ENCODE peak calls at places on chromosome 17, in six cellular contexts. F is uterus, Z is AG04450, K is BE2C, Q is left ventricle myocardium inferior, A is ecto neural progenitor cell. G is an unnamed sample.

GRCh38 chr17:17749025-17749772 is 67.9 kb downstream of the RAI1 start:
- DNase-seq in F (no peak), Z (no peak), K (peak), Q (no peak), A (no peak), G (no peak)

GRCh38 chr17:48878920-48879898 is 13.4 kb upstream of the ATP5MC1 start:
- DNase-seq in F (peak), Z (peak), K (peak), Q (no peak), A (peak), G (peak)

GRCh38 chr17:7673239-7673638 is 14.1 kb downstream of the TP53 start:
- DNase-seq in F (no peak), Z (no peak), K (no peak), Q (no peak), A (no peak), G (no peak)

GRCh38 chr17:48162305-48162934 is 54.9 kb downstream of the SNX11 start:
- DNase-seq in F (no peak), Z (no peak), K (no peak), Q (no peak), A (no peak), G (no peak)

GRCh38 chr17:76558210-76559095 is 18.6 kb downstream of the PRCD start:
- DNase-seq in F (no peak), Z (no peak), K (no peak), Q (no peak), A (no peak), G (no peak)

GRCh38 chr17:40070895-40071719 is 8.3 kb downstream of the THRA start:
- DNase-seq in F (peak), Z (no peak), K (no peak), Q (peak), A (peak), G (no peak)

GRCh38 chr17:17342242-17342945 is 39.2 kb downstream of the NT5M start:
- DNase-seq in F (no peak), Z (no peak), K (no peak), Q (no peak), A (peak), G (no peak)

GRCh38 chr17:77417575-77417974 is 276.8 kb downstream of the SEC14L1 start:
- DNase-seq in F (no peak), Z (no peak), K (no peak), Q (no peak), A (no peak), G (no peak)

GRCh38 chr17:177155-177554 is 4.3 kb downstream of the DOC2B start:
- DNase-seq in F (no peak), Z (no peak), K (no peak), Q (no peak), A (no peak), G (no peak)

GRCh38 chr17:17403899-17404576 is 72.8 kb upstream of the MED9 start:
- DNase-seq in F (no peak), Z (no peak), K (peak), Q (no peak), A (no peak), G (no peak)

GRCh38 chr17:82072827-82073226 is 7.2 kb upstream of the DUS1L start:
- DNase-seq in F (no peak), Z (no peak), K (no peak), Q (no peak), A (no peak), G (no peak)

GRCh38 chr17:78933959-78934568 is 8.9 kb upstream of the TIMP2 start:
- DNase-seq in F (peak), Z (peak), K (peak), Q (peak), A (peak), G (peak)

GRCh38 chr17:70307430-70307829 is 138.1 kb downstream of the KCNJ2 start:
- DNase-seq in F (no peak), Z (no peak), K (no peak), Q (no peak), A (no peak), G (no peak)

GRCh38 chr17:18182978-18183333 is 672 bp upstream of the ALKBH5 start:
- DNase-seq in F (peak), Z (peak), K (peak), Q (peak), A (peak), G (peak)

GRCh38 chr17:68101075-68101991 is 65.8 kb downstream of the KPNA2 start:
- DNase-seq in F (peak), Z (peak), K (peak), Q (peak), A (peak), G (peak)

GRCh38 chr17:17812211-17813054 is 24.4 kb downstream of the SREBF1 start:
- DNase-seq in F (peak), Z (no peak), K (peak), Q (peak), A (peak), G (peak)

GRCh38 chr17:72407336-72408121 is 286.7 kb downstream of the SOX9 start:
- DNase-seq in F (peak), Z (peak), K (peak), Q (peak), A (no peak), G (peak)

GRCh38 chr17:16927641-16928321 is 44.1 kb downstream of the TNFRSF13B start:
- DNase-seq in F (no peak), Z (no peak), K (no peak), Q (peak), A (no peak), G (no peak)

GRCh38 chr17:82007495-82008257 is 15.0 kb downstream of the CENPX start:
- DNase-seq in F (no peak), Z (no peak), K (no peak), Q (no peak), A (no peak), G (no peak)

GRCh38 chr17:40107266-40107980 is 7.0 kb upstream of the NR1D1 start:
- DNase-seq in F (peak), Z (no peak), K (no peak), Q (peak), A (peak), G (no peak)

GRCh38 chr17:27797390-27798091 is 2.8 kb downstream of the NOS2 start:
- DNase-seq in F (no peak), Z (no peak), K (no peak), Q (no peak), A (no peak), G (no peak)

GRCh38 chr17:53516643-53517042 is 306.1 kb upstream of the KIF2B start:
- DNase-seq in F (no peak), Z (no peak), K (peak), Q (no peak), A (no peak), G (no peak)

GRCh38 chr17:82238562-82239201 is 9.8 kb downstream of the SLC16A3 start:
- DNase-seq in F (peak), Z (no peak), K (peak), Q (peak), A (no peak), G (peak)

GRCh38 chr17:78403822-78404221 is 25.4 kb downstream of the PGS1 start:
- DNase-seq in F (no peak), Z (no peak), K (no peak), Q (no peak), A (no peak), G (no peak)

GRCh38 chr17:83109793-83110645 is 30.6 kb downstream of the METRNL start:
- DNase-seq in F (peak), Z (peak), K (peak), Q (peak), A (no peak), G (peak)

GRCh38 chr17:1736348-1737281 is 6.1 kb upstream of the SERPINF2 start:
- DNase-seq in F (peak), Z (peak), K (peak), Q (peak), A (no peak), G (peak)

GRCh38 chr17:78000351-78000750 is 41.8 kb downstream of the TNRC6C start:
- DNase-seq in F (no peak), Z (no peak), K (no peak), Q (no peak), A (no peak), G (no peak)

GRCh38 chr17:72366626-72367025 is 245.8 kb downstream of the SOX9 start:
- DNase-seq in F (no peak), Z (no peak), K (no peak), Q (no peak), A (no peak), G (no peak)

GRCh38 chr17:40936437-40936971 is 942 bp downstream of the KRT23 start:
- DNase-seq in F (no peak), Z (no peak), K (no peak), Q (no peak), A (no peak), G (no peak)

GRCh38 chr17:2395258-2396170 is 5.3 kb downstream of the MNT start:
- DNase-seq in F (no peak), Z (no peak), K (peak), Q (no peak), A (peak), G (no peak)

GRCh38 chr17:41009301-41009760 is 403 bp upstream of the KRTAP3-1 start:
- DNase-seq in F (no peak), Z (no peak), K (no peak), Q (no peak), A (no peak), G (no peak)